ENCODE peak calls at places on chromosomes 7 and 10, in nine cellular contexts. Q is upper lobe of right lung, S is uterus, P is psoas muscle, I is IMR-90, F is ovary, V is mammary epithelial cell, Y is left ventricle myocardium inferior, O is OCI-LY7. E is an unnamed sample. For H3K4me1, the result is how much of the 10 kb centered on the place peaks cover.

GRCh38 chr7:52285689-52286088 is 749.7 kb upstream of the POM121L12 start:
- DNase-seq in Q (no peak), S (no peak), P (no peak), I (no peak), F (no peak), V (no peak), Y (no peak), O (no peak), E (no peak)

GRCh38 chr10:79088176-79088575 is 19.4 kb downstream of the ZMIZ1 start:
- DNase-seq in Q (peak), S (no peak), P (no peak), I (no peak), F (peak), V (peak), Y (no peak), O (no peak), E (no peak)

GRCh38 chr10:15237351-15237750 is 68.9 kb upstream of the NMT2 start:
- DNase-seq in Q (no peak), S (no peak), P (no peak), I (peak), F (no peak), V (peak), Y (no peak), O (no peak), E (no peak)

GRCh38 chr7:54964136-54964535 is 54.7 kb upstream of the EGFR start:
- DNase-seq in Q (no peak), S (no peak), P (no peak), I (no peak), F (no peak), V (peak), Y (no peak), O (no peak), E (no peak)

GRCh38 chr7:133681529-133681928 is 428.7 kb downstream of the EXOC4 start:
- DNase-seq in Q (no peak), S (no peak), P (no peak), I (no peak), F (no peak), V (no peak), Y (no peak), O (no peak), E (no peak)

GRCh38 chr7:73483171-73483570 is 38.9 kb downstream of the BAZ1B start:
- DNase-seq in Q (no peak), S (no peak), P (no peak), I (no peak), F (no peak), V (no peak), Y (no peak), O (no peak), E (no peak)

GRCh38 chr10:78214931-78215330 is 181.3 kb downstream of the RPS24 start:
- DNase-seq in Q (no peak), S (no peak), P (no peak), I (no peak), F (no peak), V (no peak), Y (no peak), O (no peak), E (no peak)

GRCh38 chr10:101578192-101578591 is 9.9 kb downstream of the POLL start:
- DNase-seq in Q (no peak), S (no peak), P (no peak), I (no peak), F (no peak), V (no peak), Y (no peak), O (no peak), E (no peak)

GRCh38 chr10:6136215-6137201 is 47.7 kb downstream of the RBM17 start:
- DNase-seq in Q (no peak), S (peak), P (no peak), I (peak), F (no peak), V (peak), Y (no peak), O (no peak), E (no peak)

GRCh38 chr7:68943786-68944185 is 654.5 kb upstream of the AUTS2 start:
- DNase-seq in Q (no peak), S (no peak), P (no peak), I (no peak), F (no peak), V (no peak), Y (no peak), O (no peak), E (no peak)

GRCh38 chr10:66353422-66353821 is 572.4 kb upstream of the LRRTM3 start:
- DNase-seq in Q (no peak), S (no peak), P (no peak), I (no peak), F (no peak), V (no peak), Y (peak), O (no peak), E (no peak)

GRCh38 chr10:97023401-97024180 is 162.2 kb downstream of the SLIT1 start:
- DNase-seq in Q (no peak), S (peak), P (no peak), I (no peak), F (no peak), V (no peak), Y (no peak), O (no peak), E (no peak)

GRCh38 chr10:118002581-118002980 is 44.2 kb downstream of the RAB11FIP2 start:
- DNase-seq in Q (no peak), S (no peak), P (no peak), I (peak), F (no peak), V (peak), Y (no peak), O (no peak), E (no peak)

GRCh38 chr10:95850791-95851190 is 57.0 kb upstream of the CC2D2B start:
- DNase-seq in Q (no peak), S (no peak), P (no peak), I (no peak), F (no peak), V (no peak), Y (no peak), O (no peak), E (no peak)

GRCh38 chr10:99917963-99918825 is 91.6 kb downstream of the DNMBP start:
- DNase-seq in Q (peak), S (peak), P (peak), I (peak), F (peak), V (peak), Y (peak), O (no peak), E (no peak)

GRCh38 chr7:157584420-157584819 is 247.6 kb downstream of the DNAJB6 start:
- DNase-seq in Q (peak), S (no peak), P (no peak), I (no peak), F (no peak), V (no peak), Y (no peak), O (no peak), E (no peak)

GRCh38 chr10:129888784-129889616 is 75.1 kb downstream of the EBF3 start:
- DNase-seq in Q (no peak), S (peak), P (peak), I (peak), F (no peak), V (no peak), Y (peak), O (peak), E (no peak)

GRCh38 chr10:63583909-63584747 is 62.9 kb downstream of the REEP3 start:
- DNase-seq in Q (no peak), S (no peak), P (no peak), I (no peak), F (no peak), V (no peak), Y (no peak), O (no peak), E (no peak)

GRCh38 chr7:91090684-91091083 is 173.5 kb upstream of the FZD1 start:
- DNase-seq in Q (no peak), S (no peak), P (no peak), I (no peak), F (no peak), V (no peak), Y (no peak), O (no peak), E (no peak)

GRCh38 chr7:111953611-111954010 is 252.6 kb downstream of the DOCK4 start:
- DNase-seq in Q (no peak), S (no peak), P (no peak), I (no peak), F (no peak), V (peak), Y (no peak), O (no peak), E (no peak)

GRCh38 chr10:15931376-15931775 is 71.1 kb upstream of the MINDY3 start:
- DNase-seq in Q (no peak), S (no peak), P (no peak), I (no peak), F (no peak), V (no peak), Y (no peak), O (no peak), E (no peak)

GRCh38 chr7:72334066-72334465 is 78.1 kb downstream of the CALN1 start:
- DNase-seq in Q (no peak), S (no peak), P (no peak), I (no peak), F (no peak), V (no peak), Y (no peak), O (no peak), E (no peak)

GRCh38 chr7:2760098-2760889 is 72.3 kb downstream of the AMZ1 start:
- DNase-seq in Q (peak), S (peak), P (peak), I (peak), F (peak), V (no peak), Y (peak), O (peak), E (no peak)

GRCh38 chr7:95840953-95841950 is 68.9 kb downstream of the DYNC1I1 start:
- DNase-seq in Q (no peak), S (no peak), P (no peak), I (no peak), F (no peak), V (no peak), Y (no peak), O (peak), E (no peak)
- TF ChIP-seq CTCF in Q (no peak), S (no peak), P (no peak), I (no peak), F (no peak), V (peak), Y (no peak), O (peak), E (no peak)

DNA sequence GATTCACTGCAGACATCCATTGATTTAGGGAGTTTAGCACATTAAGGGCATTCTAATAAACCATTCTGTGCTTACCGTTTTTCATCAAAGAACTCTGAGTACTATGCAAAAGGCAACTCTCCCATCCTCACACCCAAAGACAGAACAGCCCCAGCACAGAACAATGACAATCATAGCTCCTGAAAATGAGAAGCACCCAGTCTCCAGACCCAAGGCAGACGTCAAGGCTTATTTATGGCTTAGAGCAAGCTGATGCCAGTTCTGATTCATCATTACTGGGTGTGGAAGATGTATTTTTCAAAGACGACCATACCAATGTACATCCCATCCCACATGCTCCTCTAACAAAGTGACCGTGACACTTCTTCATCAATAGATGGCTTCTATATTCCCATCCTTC is 67.6 kb downstream of the OSBPL3 start:
- DNase-seq in Q (no peak), S (no peak), P (no peak), I (no peak), F (no peak), V (no peak), Y (no peak), O (no peak), E (no peak)
- H3K4me1 ChIP-seq in Q (under half), S (under half), P (under half), I (under half), F (under half), V (under half), Y (under half), O (half or more), E (under half)

GRCh38 chr10:11114251-11114650 is 96.6 kb downstream of the CELF2 start:
- DNase-seq in Q (no peak), S (no peak), P (no peak), I (no peak), F (no peak), V (no peak), Y (no peak), O (no peak), E (no peak)

GRCh38 chr10:11112718-11113117 is 95.0 kb downstream of the CELF2 start:
- DNase-seq in Q (no peak), S (no peak), P (no peak), I (peak), F (no peak), V (no peak), Y (no peak), O (no peak), E (no peak)

GRCh38 chr10:11110499-11110898 is 92.8 kb downstream of the CELF2 start:
- DNase-seq in Q (no peak), S (no peak), P (no peak), I (no peak), F (no peak), V (no peak), Y (no peak), O (no peak), E (no peak)

GRCh38 chr10:11115337-11115736 is 97.7 kb downstream of the CELF2 start:
- DNase-seq in Q (no peak), S (no peak), P (no peak), I (no peak), F (no peak), V (no peak), Y (no peak), O (no peak), E (no peak)

DNA sequence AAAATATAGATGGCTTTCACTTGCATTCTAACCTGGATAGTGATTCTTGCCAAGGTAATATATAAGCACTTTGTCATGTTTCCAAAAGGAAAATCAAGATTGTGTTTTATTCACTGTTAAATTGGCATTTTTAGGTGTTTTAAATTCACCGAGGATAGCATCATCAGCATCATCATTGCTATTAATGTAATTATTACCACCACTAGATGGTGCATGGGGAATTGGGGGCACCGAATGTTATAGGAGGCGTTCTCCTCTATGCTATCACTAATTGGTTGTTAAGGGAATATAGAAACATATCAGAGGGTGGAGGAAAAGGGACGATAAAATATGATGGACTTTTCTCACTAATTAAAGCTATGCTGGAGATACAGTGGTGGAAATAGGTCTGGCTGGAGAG is 95.5 kb downstream of the CELF2 start:
- DNase-seq in Q (no peak), S (no peak), P (no peak), I (no peak), F (no peak), V (no peak), Y (no peak), O (peak), E (no peak)
- TF ChIP-seq CTCF in Q (peak), S (no peak), P (no peak), I (no peak), F (no peak), V (no peak), Y (peak), O (peak), E (peak)

GRCh38 chr7:130996841-130997231 is 262.8 kb upstream of the KLF14 start:
- DNase-seq in Q (no peak), S (no peak), P (no peak), I (peak), F (no peak), V (peak), Y (no peak), O (no peak), E (no peak)
- H3K4me1 ChIP-seq in Q (half or more), S (under half), P (half or more), I (under half), F (under half), V (half or more), Y (half or more), O (under half), E (half or more)

GRCh38 chr10:12709516-12709915 is 292.0 kb downstream of the CCDC3 start:
- DNase-seq in Q (no peak), S (no peak), P (no peak), I (peak), F (no peak), V (no peak), Y (no peak), O (no peak), E (no peak)
- TF ChIP-seq CTCF in Q (no peak), S (no peak), P (no peak), I (no peak), F (no peak), V (no peak), Y (no peak), O (no peak), E (no peak)

GRCh38 chr10:82572686-82573226 is 697.8 kb downstream of the NRG3 start:
- DNase-seq in Q (no peak), S (no peak), P (no peak), I (no peak), F (no peak), V (no peak), Y (no peak), O (no peak), E (no peak)
- H3K4me1 ChIP-seq in Q (under half), S (under half), P (under half), I (under half), F (under half), V (under half), Y (under half), O (under half), E (under half)

DNA sequence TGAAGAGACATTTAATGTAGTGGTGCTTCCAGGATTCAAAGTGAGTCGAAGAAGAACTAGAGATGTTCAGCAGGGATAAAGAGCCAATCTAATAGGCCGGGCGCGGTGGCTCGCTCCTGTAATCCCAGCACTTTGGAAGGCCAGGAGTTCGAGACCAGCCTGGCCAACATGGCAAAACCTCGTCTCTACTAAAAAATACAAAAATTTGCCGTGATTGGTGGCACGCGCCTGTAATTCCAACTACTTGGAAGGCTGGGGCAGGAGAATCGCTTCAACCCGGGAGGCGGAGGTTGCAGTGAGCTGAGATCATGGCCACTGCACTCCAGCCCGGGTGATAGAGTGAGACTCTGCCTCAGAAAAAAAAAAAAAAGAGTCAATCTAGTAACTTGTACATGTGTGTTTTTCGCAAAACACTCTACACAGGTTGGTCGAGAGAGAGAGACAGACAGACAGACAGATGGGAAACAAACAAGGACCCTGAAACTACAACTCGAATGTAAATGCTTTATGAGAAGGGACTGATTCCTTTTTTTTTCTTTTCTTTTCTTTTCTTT is 775 bp downstream of the ABCB8 start:
- DNase-seq in Q (no peak), S (no peak), P (no peak), I (no peak), F (no peak), V (no peak), Y (no peak), O (no peak), E (no peak)
- TF ChIP-seq CTCF in Q (no peak), S (no peak), P (no peak), I (no peak), F (no peak), V (no peak), Y (no peak), O (no peak), E (no peak)

DNA sequence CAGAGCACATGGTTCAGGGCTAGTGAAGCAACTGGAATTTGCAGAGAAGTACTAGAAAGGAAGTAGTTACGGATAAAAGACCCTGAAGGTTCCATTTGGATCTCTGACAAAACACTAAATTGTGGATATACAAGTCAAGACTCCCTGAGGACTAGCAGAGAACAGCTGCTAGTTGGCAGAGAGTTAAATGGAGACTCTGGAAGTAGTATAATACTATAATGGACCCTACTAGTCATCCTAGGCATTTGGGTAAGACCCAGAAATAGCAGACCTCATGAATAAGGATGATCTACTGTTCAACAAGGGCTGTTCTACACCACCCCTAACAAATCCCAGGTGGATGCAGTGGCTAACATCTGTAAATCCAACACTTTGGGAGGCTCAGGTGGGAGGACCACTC is 19.1 kb downstream of the MCMBP start:
- DNase-seq in Q (no peak), S (no peak), P (no peak), I (no peak), F (no peak), V (no peak), Y (no peak), O (no peak), E (no peak)
- H3K4me1 ChIP-seq in Q (under half), S (under half), P (under half), I (under half), F (under half), V (under half), Y (under half), O (under half), E (under half)

GRCh38 chr7:109206196-109206595 is 636.5 kb downstream of the DNAJB9 start:
- DNase-seq in Q (no peak), S (no peak), P (no peak), I (no peak), F (no peak), V (no peak), Y (no peak), O (no peak), E (no peak)
- TF ChIP-seq CTCF in Q (no peak), S (no peak), P (no peak), I (no peak), F (no peak), V (peak), Y (no peak), O (peak), E (no peak)

E was measured in Peyer's patch.